ENCODE peak calls at places on chromosomes 11 and 22, in nine cellular contexts. Z is SK-N-DZ; N is NCI-H1048; E is activated CD4-positive, alpha-beta T cell treated with anti-CD3 and anti-CD28 coated beads for 48 hours; O is NCI-H1105 treated with DMSO at 0.1 percent for 48 hours; H is NCI-H2107; A is AG04449; J is Daoy; S is mesendoderm. U is an unnamed sample.

GRCh38 chr11:102661040-102661439 is 35.9 kb upstream of the MMP20 start:
- DNase-seq in E (no peak), S (no peak), H (no peak), Z (no peak), N (no peak), J (no peak), O (no peak), A (no peak), U (no peak)

GRCh38 chr22:31603574-31603973 is 58.4 kb downstream of the PISD start:
- DNase-seq in J (no peak), H (no peak), A (no peak), N (no peak), E (peak; percentile 1), Z (no peak), O (no peak), S (no peak), U (no peak)

GRCh38 chr22:39242389-39242808 is 2.4 kb downstream of the PDGFB start:
- DNase-seq in A (no peak), N (no peak), S (no peak), J (no peak), O (no peak), H (no peak), E (no peak), Z (no peak), U (no peak)

GRCh38 chr11:32829157-32829679 is 509 bp upstream of the PRRG4 start:
- DNase-seq in A (no peak), J (no peak), S (no peak), Z (no peak), H (no peak), O (no peak), N (no peak), E (no peak), U (no peak)

GRCh38 chr22:25472382-25472781 is 92.1 kb upstream of the GRK3 start:
- DNase-seq in Z (no peak), O (no peak), A (no peak), J (no peak), N (no peak), H (no peak), S (no peak), E (no peak), U (no peak)

GRCh38 chr11:35011944-35012343 is 95.5 kb downstream of the PDHX start:
- DNase-seq in N (no peak), E (no peak), H (no peak), Z (no peak), J (no peak), S (no peak), O (no peak), A (no peak), U (no peak)

GRCh38 chr22:49160261-49161001 is 667.2 kb downstream of the BRD1 start:
- DNase-seq in J (no peak), N (no peak), A (no peak), E (no peak), S (no peak), H (no peak), Z (no peak), O (no peak), U (no peak)

GRCh38 chr22:40797427-40797826 is 21.7 kb downstream of the SLC25A17 start:
- DNase-seq in Z (no peak), N (no peak), O (no peak), J (no peak), H (no peak), E (no peak), S (no peak), A (no peak), U (no peak)

GRCh38 chr11:73156114-73156513 is 14.0 kb upstream of the FCHSD2 start:
- DNase-seq in A (no peak), Z (no peak), O (no peak), S (no peak), J (no peak), N (no peak), E (no peak), H (no peak), U (no peak)

GRCh38 chr11:126890561-126890960 is 110.0 kb downstream of the KIRREL3 start:
- DNase-seq in E (no peak), A (no peak), H (no peak), O (no peak), J (no peak), S (peak; percentile 77), N (no peak), Z (peak; percentile 11), U (no peak)

GRCh38 chr11:120798854-120799253 is 225.0 kb upstream of the TBCEL start:
- DNase-seq in H (no peak), E (no peak), J (no peak), O (no peak), Z (no peak), A (no peak), N (no peak), S (peak; percentile 20), U (no peak)

GRCh38 chr11:27719575-27719925 is 19.3 kb upstream of the BDNF start:
- DNase-seq in N (no peak), A (no peak), Z (no peak), J (no peak), O (no peak), H (no peak), E (no peak), S (no peak), U (no peak)

GRCh38 chr22:25942126-25942988 is 200.4 kb downstream of the MYO18B start:
- DNase-seq in J (peak; percentile 5), S (no peak), A (no peak), O (no peak), Z (no peak), H (no peak), N (no peak), E (no peak), U (no peak)